ENCODE peak calls at places on chromosomes 2 and 18, in eight cellular contexts. F is endothelial cell of umbilical vein, S is HCT116, B is K562, D is WTC11, O is GM12878, W is A549, H is SK-N-SH. M is an unnamed sample.

GRCh38 chr18:49100226-49100968 is 149.6 kb upstream of the SMAD7 start:
- DNase-seq in W (no peak), D (no peak), O (no peak), H (no peak), S (no peak), B (no peak), F (no peak), M (no peak)

GRCh38 chr2:105718846-105719432 is 25.8 kb upstream of the NCK2 start:
- DNase-seq in D (no peak), S (no peak), W (no peak), F (no peak), B (no peak), H (no peak), O (no peak), M (peak; percentile 28)

GRCh38 chr18:59140287-59140885 is 702 bp downstream of the SEC11C start:
- DNase-seq in D (peak; percentile 22), S (no peak), H (no peak), B (peak; percentile 17), O (no peak), W (peak; percentile 34), F (peak; percentile 42), M (no peak)

GRCh38 chr2:101699939-101700442 is 2.5 kb downstream of the MAP4K4 start:
- DNase-seq in S (no peak), D (no peak), F (peak; percentile 63), B (no peak), O (no peak), H (no peak), W (peak; percentile 23), M (no peak)

GRCh38 chr18:58239879-58240278 is 195.9 kb downstream of the NEDD4L start:
- DNase-seq in W (no peak), B (no peak), D (no peak), H (no peak), S (no peak), O (no peak), F (peak; percentile 42), M (no peak)

GRCh38 chr18:55337908-55338521 is 250.0 kb downstream of the TCF4 start:
- DNase-seq in W (no peak), H (no peak), S (no peak), D (no peak), B (no peak), F (peak; percentile 92), O (no peak), M (no peak)

GRCh38 chr2:240211598-240212424 is 71.4 kb upstream of the OTOS start:
- DNase-seq in W (no peak), O (no peak), B (no peak), S (no peak), F (no peak), D (no peak), H (no peak), M (no peak)

GRCh38 chr2:136891100-136891499 is 125.8 kb downstream of the THSD7B start:
- DNase-seq in F (peak; percentile 16), D (no peak), H (no peak), W (no peak), O (no peak), S (no peak), B (no peak), M (no peak)

GRCh38 chr18:1483386-1483785 is 578.7 kb downstream of the ADCYAP1 start:
- DNase-seq in D (no peak), S (no peak), O (no peak), F (no peak), W (no peak), H (no peak), B (no peak), M (no peak)

GRCh38 chr2:178295115-178295514 is 100.8 kb downstream of the OSBPL6 start:
- DNase-seq in S (no peak), O (no peak), D (no peak), F (no peak), W (no peak), H (no peak), B (no peak), M (no peak)

GRCh38 chr2:217838409-217838831 is 164.4 kb downstream of the TNS1 start:
- DNase-seq in O (no peak), W (no peak), B (no peak), S (no peak), H (no peak), F (no peak), D (no peak), M (no peak)

DNA sequence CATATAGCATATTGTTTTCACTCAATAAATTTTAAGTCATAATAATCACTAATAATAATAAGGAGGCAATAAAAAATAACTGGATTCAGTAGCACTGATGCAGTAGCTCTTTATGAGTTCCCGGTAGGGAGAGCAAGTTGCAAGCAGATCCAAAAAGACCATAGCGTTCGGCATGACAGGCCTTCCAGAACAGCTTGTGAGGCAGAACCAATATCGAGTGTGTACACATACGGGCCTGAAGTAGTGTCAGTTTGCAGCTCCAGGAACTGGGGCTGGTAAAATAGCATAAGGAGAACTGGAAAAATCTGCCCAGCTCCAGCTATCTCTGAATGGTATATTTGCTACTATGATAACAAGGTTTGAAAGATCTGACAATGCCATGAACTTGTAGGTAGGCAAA is 1607.8 kb upstream of the PIK3C3 start:
- DNase-seq in O (no peak), S (no peak), F (no peak), H (no peak), W (no peak), D (no peak), B (no peak), M (no peak)
- TF ChIP-seq MAX in O (no peak), S (no peak), F (no peak), H (no peak), W (no peak), D (no peak), B (no peak), M (no peak)

GRCh38 chr2:238945433-238946150 is 97.7 kb downstream of the TWIST2 start:
- DNase-seq in W (peak; percentile 22), D (peak; percentile 82), S (peak; percentile 10), B (peak; percentile 11), F (peak; percentile 65), H (no peak), O (no peak), M (peak; percentile 37)
- TF ChIP-seq MAX in W (no peak), D (no peak), S (no peak), B (no peak), F (no peak), H (no peak), O (no peak), M (no peak)

DNA sequence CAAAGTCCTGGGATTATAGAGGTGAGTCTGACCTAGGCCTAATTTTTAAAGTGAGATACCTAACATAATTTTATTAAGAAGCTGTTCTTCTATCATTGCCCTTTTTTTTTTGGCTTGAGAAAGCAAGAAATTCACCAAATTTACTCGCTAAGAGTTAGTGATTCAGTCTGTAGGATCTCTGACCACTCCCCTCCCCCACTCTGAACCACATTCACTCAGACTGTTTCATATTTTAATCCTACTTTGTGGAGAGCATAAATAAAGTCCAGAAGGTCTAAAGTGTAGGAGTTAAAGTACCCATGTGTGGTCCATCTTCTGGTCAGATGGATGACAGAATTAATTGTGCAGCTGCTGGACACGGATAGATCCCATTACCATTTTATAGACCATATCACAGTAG is 115.8 kb upstream of the MGAT5 start:
- DNase-seq in B (no peak), O (no peak), S (no peak), H (no peak), D (no peak), F (no peak), W (no peak), M (no peak)
- TF ChIP-seq MAX in B (no peak), O (no peak), S (no peak), H (no peak), D (no peak), F (no peak), W (no peak), M (no peak)

DNA sequence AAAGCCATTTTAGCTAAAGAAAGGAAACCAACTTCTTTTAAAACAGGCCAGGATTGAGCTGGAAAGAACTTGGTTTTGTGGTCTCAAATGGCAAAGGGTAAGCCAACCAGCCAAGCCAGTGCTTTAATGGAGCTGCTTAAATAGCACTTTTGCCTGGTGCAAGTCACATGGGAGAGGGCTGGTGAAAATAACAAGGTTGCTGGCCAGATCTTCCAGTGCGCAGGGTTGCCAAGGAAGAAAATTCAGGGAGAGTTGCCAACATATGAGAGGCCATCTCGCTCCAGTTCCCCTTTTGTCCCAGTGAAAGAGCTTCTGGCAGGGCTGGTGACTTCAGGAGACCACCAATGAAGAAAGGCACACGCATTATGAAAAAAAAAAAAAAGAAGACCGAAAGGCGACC is 57.3 kb downstream of the IRS1 start:
- DNase-seq in D (no peak), S (no peak), B (no peak), W (no peak), F (no peak), H (no peak), O (no peak), M (no peak)
- TF ChIP-seq MAX in D (no peak), S (no peak), B (no peak), W (no peak), F (no peak), H (no peak), O (no peak), M (no peak)

DNA sequence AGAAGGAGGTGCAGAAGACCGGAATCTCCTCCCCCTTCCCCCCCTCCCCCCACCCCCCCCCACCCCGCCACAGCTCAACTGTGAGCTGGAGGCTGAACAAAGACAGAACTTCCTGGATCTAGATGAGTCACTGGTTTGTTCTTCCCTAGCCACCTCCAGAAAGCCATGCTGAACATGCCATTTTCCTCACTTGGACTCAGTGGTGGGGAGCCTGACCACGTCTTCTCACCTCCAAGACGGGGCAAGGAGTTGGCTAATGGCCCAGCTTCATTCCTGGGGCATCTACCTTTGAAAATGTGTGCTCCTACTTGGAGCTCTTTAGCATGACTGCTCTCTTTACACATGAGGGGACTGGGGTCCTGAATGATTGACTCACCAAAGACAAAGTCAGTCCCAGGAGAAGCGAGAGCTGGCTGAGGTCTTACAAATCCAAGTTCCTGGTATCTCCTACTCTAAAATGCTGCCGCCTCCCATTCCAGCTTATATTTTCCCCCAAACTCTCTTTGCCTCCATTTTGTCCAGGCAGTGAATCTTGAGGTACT is 22.6 kb upstream of the FZD5 start:
- DNase-seq in D (no peak), H (peak; percentile 37), W (peak; percentile 82), O (no peak), B (peak; percentile 77), S (peak; percentile 69), F (peak; percentile 75), M (peak; percentile 83)
- TF ChIP-seq MAX in D (no peak), H (peak; percentile 87), W (peak; percentile 67), O (no peak), B (no peak), S (peak; percentile 56), F (no peak), M (no peak)

DNA sequence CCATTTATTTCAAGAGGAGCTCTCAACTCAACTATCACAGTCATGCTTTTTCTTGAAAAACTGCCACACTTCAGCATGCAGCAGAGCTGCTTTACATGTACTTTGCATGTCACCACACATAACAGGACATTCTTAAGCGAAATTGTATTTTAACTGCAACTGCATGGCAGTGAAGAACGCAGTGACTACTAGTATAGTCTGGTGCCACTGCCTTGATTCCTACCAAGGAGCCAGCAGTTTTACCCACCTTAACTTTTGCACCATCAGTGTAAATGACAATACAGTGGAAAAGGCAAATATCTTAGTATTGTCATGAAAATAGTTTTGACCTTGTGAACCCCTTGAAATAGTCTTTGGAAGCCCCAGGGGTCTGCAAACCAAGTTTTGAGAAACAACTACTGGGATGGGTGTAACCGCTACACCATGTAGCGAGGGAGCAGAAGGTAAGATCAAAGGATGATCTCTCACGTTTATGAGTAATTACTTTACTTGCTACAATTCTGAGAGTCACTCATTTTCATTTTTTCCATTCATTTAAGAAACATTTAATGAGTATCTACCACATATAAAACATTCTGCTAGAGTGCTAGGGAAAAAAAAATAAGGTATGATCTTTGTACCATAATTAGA is 32.3 kb upstream of the MPP4 start:
- DNase-seq in W (no peak), S (no peak), F (no peak), H (no peak), B (no peak), D (no peak), O (no peak), M (no peak)
- TF ChIP-seq MAX in W (no peak), S (no peak), F (no peak), H (no peak), B (no peak), D (no peak), O (no peak), M (no peak)

M was measured in NB4.